ENCODE peak calls at places on chromosomes 2 and 18, in six cellular contexts. I, M, P, W, K and Z are unnamed samples.

GRCh38 chr2:8408560-8409460 is 273.0 kb upstream of the ID2 start:
- DNase-seq in I (no peak), M (no peak), P (no peak), W (no peak), K (no peak), Z (no peak)

GRCh38 chr2:238103465-238104070 is 3.4 kb downstream of the ESPNL start:
- DNase-seq in I (no peak), M (no peak), P (no peak), W (peak), K (no peak), Z (no peak)

GRCh38 chr18:36446059-36446458 is 148.5 kb downstream of the FHOD3 start:
- DNase-seq in I (no peak), M (no peak), P (no peak), W (no peak), K (peak), Z (no peak)

GRCh38 chr18:32315881-32316280 is 126.0 kb downstream of the MEP1B start:
- DNase-seq in I (no peak), M (no peak), P (peak), W (no peak), K (peak), Z (no peak)

GRCh38 chr2:43127941-43128561 is 98.4 kb downstream of the ZFP36L2 start:
- DNase-seq in I (no peak), M (no peak), P (no peak), W (no peak), K (no peak), Z (no peak)

GRCh38 chr2:27796991-27797752 is 25.7 kb downstream of the MRPL33 start:
- DNase-seq in I (peak), M (no peak), P (peak), W (no peak), K (no peak), Z (peak)

GRCh38 chr2:47842846-47843245 is 59.9 kb downstream of the MSH6 start:
- DNase-seq in I (no peak), M (no peak), P (no peak), W (no peak), K (no peak), Z (peak)

GRCh38 chr2:165601866-165602636 is 132.6 kb downstream of the CSRNP3 start:
- DNase-seq in I (no peak), M (no peak), P (peak), W (no peak), K (peak), Z (peak)

GRCh38 chr18:46464926-46465655 is 191.9 kb downstream of the LOXHD1 start:
- DNase-seq in I (no peak), M (no peak), P (no peak), W (no peak), K (no peak), Z (no peak)

GRCh38 chr2:150486539-150487484 is 655 bp downstream of the RND3 start:
- DNase-seq in I (no peak), M (no peak), P (peak), W (peak), K (no peak), Z (peak)

GRCh38 chr2:197097578-197098366 is 171.3 kb upstream of the PGAP1 start:
- DNase-seq in I (peak), M (no peak), P (peak), W (no peak), K (peak), Z (peak)

GRCh38 chr2:115400940-115401339 is 958.5 kb downstream of the DPP10 start:
- DNase-seq in I (no peak), M (no peak), P (no peak), W (no peak), K (no peak), Z (no peak)

DNA sequence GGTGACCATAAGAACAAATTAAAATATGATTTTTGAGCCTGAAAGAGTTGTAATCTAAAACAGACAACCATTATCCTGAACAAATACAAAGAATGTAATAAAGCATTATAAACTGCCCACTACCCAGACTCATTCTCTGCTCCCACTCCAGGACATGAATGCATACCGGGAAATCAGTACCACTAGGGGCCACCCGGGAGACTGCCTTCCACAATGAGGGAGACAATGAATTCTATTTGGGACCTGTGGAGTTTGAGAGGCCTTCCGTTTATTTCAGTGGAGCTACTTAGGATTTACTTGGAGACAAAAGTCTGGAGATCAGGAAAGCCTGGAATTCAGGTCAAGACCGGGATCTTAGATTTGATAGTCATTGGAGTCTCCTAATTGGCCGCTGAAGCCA is 50.0 kb downstream of the NAB1 start:
- DNase-seq in I (no peak), M (no peak), P (peak), W (no peak), K (no peak), Z (no peak)
- TF ChIP-seq CTCF in I (peak), M (no peak), P (peak), W (no peak), K (peak), Z (peak)

GRCh38 chr18:22558945-22559385 is 141.2 kb upstream of the CTAGE1 start:
- DNase-seq in I (peak), M (peak), P (peak), W (peak), K (peak), Z (peak)
- H3K4me3 ChIP-seq in I (peak), M (peak), P (peak), W (peak), K (peak), Z (peak)

GRCh38 chr2:126886201-126886905 is 12.3 kb upstream of the TEX51 start:
- DNase-seq in I (peak), M (peak), P (peak), W (peak), K (no peak), Z (peak)
- TF ChIP-seq CTCF in I (peak), M (peak), P (peak), W (peak), K (no peak), Z (peak)

GRCh38 chr18:68623342-68623741 is 91.6 kb downstream of the TMX3 start:
- DNase-seq in I (no peak), M (peak), P (peak), W (no peak), K (peak), Z (peak)
- H3K4me3 ChIP-seq in I (no peak), M (no peak), P (no peak), W (no peak), K (no peak), Z (no peak)

DNA sequence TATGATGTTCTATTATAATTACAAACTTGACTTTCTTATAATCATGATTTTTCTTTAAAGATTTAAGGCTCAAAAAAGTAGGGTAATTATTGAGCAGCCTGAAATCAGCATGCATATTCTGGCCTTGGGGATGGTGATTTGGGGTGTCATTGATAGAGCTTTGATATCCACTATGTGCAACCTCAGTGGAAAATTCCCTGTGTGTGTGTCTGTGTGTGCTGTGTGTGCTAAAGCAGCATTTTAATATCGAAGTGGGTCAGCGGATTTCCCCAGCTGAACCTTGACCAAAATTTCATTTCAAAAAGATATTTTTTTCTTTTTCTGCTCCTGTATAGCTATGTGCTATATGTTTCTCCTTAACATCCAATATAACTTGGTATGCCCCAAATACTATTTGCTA is 11.6 kb downstream of the KCNJ3 start:
- DNase-seq in I (no peak), M (no peak), P (no peak), W (no peak), K (no peak), Z (no peak)
- TF ChIP-seq CTCF in I (no peak), M (no peak), P (no peak), W (no peak), K (no peak), Z (no peak)

GRCh38 chr2:44136186-44136585 is 32.5 kb upstream of the PPM1B start:
- DNase-seq in I (no peak), M (peak), P (peak), W (no peak), K (peak), Z (peak)

GRCh38 chr2:44137048-44137447 is 31.6 kb upstream of the PPM1B start:
- DNase-seq in I (no peak), M (no peak), P (no peak), W (no peak), K (no peak), Z (no peak)

GRCh38 chr2:44134848-44135247 is 33.8 kb upstream of the PPM1B start:
- DNase-seq in I (no peak), M (no peak), P (no peak), W (no peak), K (no peak), Z (no peak)

GRCh38 chr2:44135771-44136170 is 32.9 kb upstream of the PPM1B start:
- DNase-seq in I (no peak), M (no peak), P (peak), W (no peak), K (no peak), Z (peak)

DNA sequence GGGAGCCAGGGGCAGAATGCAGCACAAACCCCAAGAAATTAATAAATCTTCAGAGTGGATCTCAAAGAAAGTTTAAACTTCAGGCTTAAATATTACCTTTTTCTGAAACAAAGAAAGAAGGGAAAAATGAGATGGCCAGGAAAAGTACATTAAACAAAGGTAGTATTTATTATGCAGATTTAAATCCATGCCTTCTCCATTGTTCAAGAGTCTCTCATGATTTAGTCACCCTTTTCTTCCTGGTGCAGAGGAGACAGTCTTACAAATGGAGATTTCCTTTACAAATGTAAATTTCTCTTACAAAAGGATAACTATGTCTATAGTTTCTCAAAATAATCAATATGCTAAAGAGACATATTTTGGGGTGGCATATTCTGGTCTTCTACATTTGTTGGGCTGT is 33.4 kb upstream of the PPM1B start:
- DNase-seq in I (no peak), M (no peak), P (no peak), W (no peak), K (no peak), Z (no peak)
- H3K4me3 ChIP-seq in I (no peak), M (no peak), P (no peak), W (no peak), K (no peak), Z (no peak)

DNA sequence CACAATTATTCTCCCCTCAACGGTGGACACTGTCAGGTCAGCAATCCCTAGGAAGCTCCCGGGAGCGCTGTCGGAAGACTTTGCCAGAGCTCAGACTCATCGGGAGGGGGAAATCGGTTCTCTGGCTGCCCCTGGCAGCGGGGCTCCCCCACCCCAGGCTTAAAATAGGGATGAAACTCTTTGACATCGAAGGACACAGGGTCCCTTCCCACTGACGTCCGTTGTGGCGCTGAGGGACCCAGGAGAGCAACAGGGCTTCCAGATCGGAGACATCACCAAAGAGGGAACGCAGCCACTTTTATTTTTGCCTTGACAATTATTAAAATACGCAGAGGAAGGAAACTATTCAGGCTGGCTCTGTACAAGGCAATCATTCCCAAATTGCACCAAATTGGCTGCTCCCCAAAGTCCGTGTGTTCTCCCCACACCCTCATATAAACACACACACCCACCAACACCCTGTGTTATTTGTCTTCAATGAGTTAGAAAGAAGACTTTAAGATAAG is 249.0 kb downstream of the CDH20 start:
- DNase-seq in I (peak), M (no peak), P (no peak), W (no peak), K (no peak), Z (no peak)
- TF ChIP-seq CTCF in I (no peak), M (no peak), P (no peak), W (no peak), K (no peak), Z (no peak)